ENCODE peak calls at places on chromosomes 1 and 21, in five cellular contexts. M is T1000, J is RKO, O is ovary, V is IMR-90. Y is an unnamed sample.

GRCh38 chr21:39675595-39675994 is 62.9 kb downstream of the B3GALT5 start:
- DNase-seq in M (no peak), J (no peak), O (no peak), V (no peak), Y (no peak)

GRCh38 chr1:1250828-1251284 is 4.3 kb upstream of the C1QTNF12 start:
- DNase-seq in M (no peak), J (no peak), O (no peak), V (no peak), Y (no peak)

GRCh38 chr1:234743866-234744581 is 134.0 kb upstream of the IRF2BP2 start:
- DNase-seq in M (no peak), J (no peak), O (peak), V (peak), Y (no peak)

GRCh38 chr1:83920320-83920719 is 78.6 kb downstream of the TTLL7 start:
- DNase-seq in M (no peak), J (no peak), O (no peak), V (no peak), Y (no peak)

GRCh38 chr1:101312192-101312591 is 75.4 kb downstream of the S1PR1 start:
- DNase-seq in M (no peak), J (no peak), O (no peak), V (no peak), Y (no peak)

GRCh38 chr1:228683428-228683827 is 51.9 kb upstream of the RHOU start:
- DNase-seq in M (no peak), J (no peak), O (no peak), V (no peak), Y (no peak)

GRCh38 chr1:154941332-154941995 is 4.9 kb upstream of the PMVK start:
- DNase-seq in M (no peak), J (no peak), O (peak), V (no peak), Y (no peak)

GRCh38 chr1:109993885-109994284 is 9.3 kb downstream of the AHCYL1 start:
- DNase-seq in M (no peak), J (no peak), O (no peak), V (peak), Y (no peak)

GRCh38 chr21:36589352-36589971 is 109.5 kb upstream of the SIM2 start:
- DNase-seq in M (no peak), J (peak), O (peak), V (peak), Y (no peak)

GRCh38 chr1:53661496-53661895 is 77.5 kb downstream of the GLIS1 start:
- DNase-seq in M (no peak), J (no peak), O (no peak), V (no peak), Y (no peak)

GRCh38 chr1:14517813-14518180 is 80.7 kb upstream of the KAZN start:
- DNase-seq in M (no peak), J (no peak), O (no peak), V (no peak), Y (no peak)

GRCh38 chr1:103461171-103462105 is 64.1 kb upstream of the RNPC3 start:
- DNase-seq in M (no peak), J (peak), O (no peak), V (peak), Y (no peak)

GRCh38 chr1:66628951-66629350 is 95.0 kb downstream of the SGIP1 start:
- DNase-seq in M (no peak), J (no peak), O (no peak), V (no peak), Y (no peak)

GRCh38 chr1:41353744-41354143 is 7.5 kb upstream of the FOXO6 start:
- DNase-seq in M (no peak), J (no peak), O (no peak), V (no peak), Y (no peak)

GRCh38 chr1:114671011-114671938 is 1.4 kb upstream of the DENND2C start:
- DNase-seq in M (no peak), J (peak), O (no peak), V (peak), Y (no peak)

GRCh38 chr1:226948996-226949395 is 8.9 kb downstream of the COQ8A start:
- DNase-seq in M (no peak), J (no peak), O (no peak), V (no peak), Y (peak)

GRCh38 chr1:201538618-201539551 is at the start of gene NAV1:
- DNase-seq in M (peak), J (peak), O (peak), V (peak), Y (peak)

GRCh38 chr1:29426701-29427279 is 190.5 kb downstream of the PTPRU start:
- DNase-seq in M (no peak), J (no peak), O (no peak), V (no peak), Y (no peak)

GRCh38 chr1:117657031-117657430 is 51.2 kb downstream of the TENT5C start:
- DNase-seq in M (peak), J (peak), O (no peak), V (peak), Y (no peak)

GRCh38 chr1:236489710-236490377 is 33.9 kb upstream of the LGALS8 start:
- DNase-seq in M (no peak), J (peak), O (no peak), V (peak), Y (no peak)

GRCh38 chr21:33801424-33802405 is 113.9 kb downstream of the ATP5PO start:
- DNase-seq in M (peak), J (peak), O (no peak), V (peak), Y (no peak)

GRCh38 chr1:152110860-152111514 is 4.3 kb downstream of the TCHH start:
- DNase-seq in M (no peak), J (no peak), O (no peak), V (peak), Y (no peak)

GRCh38 chr1:102833171-102833570 is 275.2 kb downstream of the COL11A1 start:
- DNase-seq in M (no peak), J (no peak), O (no peak), V (no peak), Y (no peak)

GRCh38 chr21:31514598-31514997 is 144.9 kb upstream of the SOD1 start:
- DNase-seq in M (no peak), J (no peak), O (no peak), V (no peak), Y (no peak)

GRCh38 chr1:164602142-164602429 is 43.1 kb downstream of the PBX1 start:
- DNase-seq in M (no peak), J (no peak), O (peak), V (no peak), Y (no peak)

GRCh38 chr1:6098303-6099215 is 52.9 kb downstream of the KCNAB2 start:
- DNase-seq in M (no peak), J (no peak), O (no peak), V (no peak), Y (peak)

GRCh38 chr1:51648180-51649109 is 31.6 kb downstream of the OSBPL9 start:
- DNase-seq in M (peak), J (no peak), O (no peak), V (peak), Y (peak)

GRCh38 chr1:86833461-86834215 is 80.3 kb downstream of the SELENOF start:
- DNase-seq in M (peak), J (peak), O (peak), V (peak), Y (peak)

GRCh38 chr1:239308701-239309333 is 77.6 kb upstream of the CHRM3 start:
- DNase-seq in M (no peak), J (no peak), O (peak), V (no peak), Y (no peak)

GRCh38 chr1:203463469-203464062 is 12.0 kb upstream of the PRELP start:
- DNase-seq in M (no peak), J (no peak), O (peak), V (peak), Y (peak)

GRCh38 chr1:201877877-201878339 is 10.8 kb upstream of the SHISA4 start:
- DNase-seq in M (peak), J (peak), O (no peak), V (peak), Y (peak)

GRCh38 chr1:209564904-209565303 is 18.6 kb upstream of the CAMK1G start:
- DNase-seq in M (no peak), J (no peak), O (no peak), V (no peak), Y (no peak)

GRCh38 chr1:28265577-28265976 is 6.3 kb downstream of the SESN2 start:
- DNase-seq in M (no peak), J (no peak), O (no peak), V (no peak), Y (no peak)

GRCh38 chr1:205435904-205436573 is 14.2 kb upstream of the LEMD1 start:
- DNase-seq in M (no peak), J (no peak), O (no peak), V (no peak), Y (no peak)